ENCODE peak calls at places on chromosomes 16 and 17, in five cellular contexts. One of them, this sample, is unnamed.

GRCh38 chr16:10083301-10083700 is 98.9 kb downstream of the GRIN2A start:
- DNase-seq in HepG2: no peak
- DNase-seq in K562: no peak
- DNase-seq in H1: no peak
- DNase-seq in GM12878: no peak
- DNase-seq in this sample: no peak

GRCh38 chr16:46996391-46996790 is 22.9 kb upstream of the DNAJA2 start:
- DNase-seq in HepG2: no peak
- DNase-seq in K562: no peak
- DNase-seq in H1: no peak
- DNase-seq in GM12878: no peak
- DNase-seq in this sample: peak

GRCh38 chr16:75225678-75226515 is 7.1 kb downstream of the CTRB1 start:
- DNase-seq in HepG2: no peak
- DNase-seq in K562: no peak
- DNase-seq in H1: no peak
- DNase-seq in GM12878: no peak
- DNase-seq in this sample: peak

GRCh38 chr16:67857547-67858233 is 10.2 kb upstream of the CENPT start:
- DNase-seq in HepG2: peak
- DNase-seq in K562: peak
- DNase-seq in H1: no peak
- DNase-seq in GM12878: no peak
- DNase-seq in this sample: peak

GRCh38 chr17:77375917-77376651 is 235.3 kb downstream of the SEC14L1 start:
- DNase-seq in HepG2: no peak
- DNase-seq in K562: no peak
- DNase-seq in H1: no peak
- DNase-seq in GM12878: no peak
- DNase-seq in this sample: no peak

GRCh38 chr16:84848991-84849634 is 29.3 kb downstream of the CRISPLD2 start:
- DNase-seq in HepG2: no peak
- DNase-seq in K562: no peak
- DNase-seq in H1: peak
- DNase-seq in GM12878: no peak
- DNase-seq in this sample: peak

GRCh38 chr17:63433746-63434591 is 12.1 kb downstream of the CYB561 start:
- DNase-seq in HepG2: no peak
- DNase-seq in K562: no peak
- DNase-seq in H1: no peak
- DNase-seq in GM12878: no peak
- DNase-seq in this sample: no peak

GRCh38 chr17:56913000-56913866 is 616 bp downstream of the TRIM25 start:
- DNase-seq in HepG2: no peak
- DNase-seq in K562: peak
- DNase-seq in H1: peak
- DNase-seq in GM12878: no peak
- DNase-seq in this sample: peak

GRCh38 chr17:74923538-74924249 is 379 bp upstream of the OTOP2 start:
- DNase-seq in HepG2: no peak
- DNase-seq in K562: peak
- DNase-seq in H1: peak
- DNase-seq in GM12878: no peak
- DNase-seq in this sample: peak

GRCh38 chr17:35438433-35438832 is 6.1 kb upstream of the SLFN12 start:
- DNase-seq in HepG2: no peak
- DNase-seq in K562: no peak
- DNase-seq in H1: no peak
- DNase-seq in GM12878: no peak
- DNase-seq in this sample: no peak

GRCh38 chr16:89281829-89282228 is 64.3 kb downstream of the ZNF778 start:
- DNase-seq in HepG2: no peak
- DNase-seq in K562: no peak
- DNase-seq in H1: no peak
- DNase-seq in GM12878: no peak
- DNase-seq in this sample: no peak

GRCh38 chr16:50673496-50674275 is 7.4 kb downstream of the SNX20 start:
- DNase-seq in HepG2: no peak
- DNase-seq in K562: no peak
- DNase-seq in H1: no peak
- DNase-seq in GM12878: no peak
- DNase-seq in this sample: peak

DNA sequence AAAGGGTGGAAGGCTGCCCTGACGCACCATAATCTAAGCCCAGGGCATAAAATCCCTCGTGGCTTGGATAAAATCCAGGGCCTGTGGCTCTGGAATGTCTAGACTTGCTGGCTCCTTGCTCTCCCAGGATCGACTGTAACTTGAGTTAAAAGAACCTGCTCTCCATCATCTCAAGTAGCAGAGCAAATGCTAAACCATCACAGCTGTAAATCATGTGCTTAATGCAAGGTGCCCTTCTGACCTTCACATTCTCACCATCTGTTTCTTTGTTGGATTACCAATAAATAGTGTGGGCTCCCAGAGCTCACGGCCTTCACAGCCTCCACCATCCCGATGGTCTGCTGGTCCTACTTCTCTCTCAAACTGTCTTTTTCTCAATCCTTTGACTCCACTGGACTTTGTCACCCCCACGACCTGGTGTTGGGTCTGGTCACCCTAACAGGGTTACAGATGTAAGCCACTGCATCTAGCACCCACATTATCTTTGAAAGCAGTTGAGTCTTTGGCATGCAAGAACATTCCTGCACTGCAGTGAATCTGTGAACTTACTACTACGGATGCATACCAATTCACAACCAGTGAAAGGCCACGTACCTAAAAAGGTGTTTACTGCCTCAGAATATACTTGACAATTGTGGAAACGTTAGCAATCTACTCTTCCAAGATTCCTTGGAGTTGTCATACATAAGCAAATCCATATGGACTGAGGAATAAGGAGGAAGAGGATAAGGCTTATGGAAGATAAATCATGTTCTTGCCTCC is 15.3 kb downstream of the RSL1D1 start:
- DNase-seq in HepG2: no peak
- DNase-seq in K562: no peak
- DNase-seq in H1: no peak
- DNase-seq in GM12878: no peak
- DNase-seq in this sample: peak
- TF ChIP-seq POLR2AphosphoS5 in HepG2: peak
- TF ChIP-seq POLR2AphosphoS5 in K562: no peak
- TF ChIP-seq POLR2AphosphoS5 in H1: no peak
- TF ChIP-seq POLR2AphosphoS5 in GM12878: peak
- TF ChIP-seq POLR2AphosphoS5 in this sample: no peak

DNA sequence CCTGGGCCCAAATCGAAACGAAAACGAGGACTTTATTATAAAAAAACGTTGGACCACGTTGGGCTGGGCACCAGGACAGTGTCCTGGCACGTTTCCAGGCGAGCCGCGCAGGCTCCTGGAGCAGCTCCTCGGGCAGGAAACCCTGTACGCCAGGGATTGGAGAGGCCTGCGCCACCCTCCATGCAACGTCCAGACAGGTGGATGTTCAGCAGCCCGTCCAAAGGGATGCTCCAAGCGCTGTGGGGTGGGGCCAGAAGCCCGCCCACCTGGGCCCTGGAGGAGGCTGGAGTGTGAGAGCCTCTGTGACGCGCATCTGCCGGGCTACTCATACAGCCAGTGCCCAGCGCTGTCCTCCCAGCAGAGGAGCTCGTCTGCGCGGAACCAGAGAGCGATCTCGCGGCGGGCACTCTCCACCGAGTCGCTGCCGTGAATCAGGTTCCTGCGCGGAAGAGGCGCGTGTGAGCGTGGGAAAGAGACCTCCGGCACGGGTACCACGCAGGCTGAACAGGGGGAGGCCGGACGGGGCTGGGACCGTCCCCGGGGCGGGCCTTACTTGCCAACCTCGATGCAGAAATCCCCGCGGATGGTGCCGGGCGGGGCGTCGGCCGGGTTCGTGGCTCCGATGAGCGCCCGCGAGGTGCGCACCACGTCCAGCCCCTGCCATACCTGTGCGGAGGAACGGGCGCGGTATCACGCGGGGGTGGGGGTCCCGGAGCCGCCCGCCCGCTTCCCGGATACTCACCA is 843 bp downstream of the NME3 start:
- DNase-seq in HepG2: no peak
- DNase-seq in K562: no peak
- DNase-seq in H1: peak
- DNase-seq in GM12878: no peak
- DNase-seq in this sample: peak
- TF ChIP-seq CREB1 in HepG2: no peak
- TF ChIP-seq CREB1 in K562: no peak
- TF ChIP-seq CREB1 in H1: no peak
- TF ChIP-seq CREB1 in GM12878: no peak
- TF ChIP-seq CREB1 in this sample: peak

GRCh38 chr16:8889893-8890548 is 7.9 kb downstream of the LITAFD start:
- DNase-seq in HepG2: no peak
- DNase-seq in K562: no peak
- DNase-seq in H1: no peak
- DNase-seq in GM12878: no peak
- DNase-seq in this sample: no peak
- TF ChIP-seq POLR2AphosphoS5 in HepG2: no peak
- TF ChIP-seq POLR2AphosphoS5 in K562: no peak
- TF ChIP-seq POLR2AphosphoS5 in H1: peak
- TF ChIP-seq POLR2AphosphoS5 in GM12878: no peak
- TF ChIP-seq POLR2AphosphoS5 in this sample: no peak

GRCh38 chr16:48676836-48677235 is 66.9 kb upstream of the N4BP1 start:
- DNase-seq in HepG2: no peak
- DNase-seq in K562: no peak
- DNase-seq in H1: no peak
- DNase-seq in GM12878: no peak
- DNase-seq in this sample: no peak
- TF ChIP-seq CREB1 in HepG2: no peak
- TF ChIP-seq CREB1 in K562: no peak
- TF ChIP-seq CREB1 in H1: no peak
- TF ChIP-seq CREB1 in GM12878: no peak
- TF ChIP-seq CREB1 in this sample: no peak

GRCh38 chr17:80965606-80966005 is 26.0 kb upstream of the CHMP6 start:
- DNase-seq in HepG2: no peak
- DNase-seq in K562: no peak
- DNase-seq in H1: no peak
- DNase-seq in GM12878: no peak
- DNase-seq in this sample: no peak

GRCh38 chr17:80962356-80963329 is 29.0 kb upstream of the CHMP6 start:
- DNase-seq in HepG2: no peak
- DNase-seq in K562: no peak
- DNase-seq in H1: no peak
- DNase-seq in GM12878: no peak
- DNase-seq in this sample: no peak

GRCh38 chr17:80964859-80965580 is 26.6 kb upstream of the CHMP6 start:
- DNase-seq in HepG2: no peak
- DNase-seq in K562: no peak
- DNase-seq in H1: no peak
- DNase-seq in GM12878: no peak
- DNase-seq in this sample: no peak

GRCh38 chr17:80963812-80964211 is 27.8 kb upstream of the CHMP6 start:
- DNase-seq in HepG2: no peak
- DNase-seq in K562: no peak
- DNase-seq in H1: no peak
- DNase-seq in GM12878: no peak
- DNase-seq in this sample: no peak

GRCh38 chr17:80964231-80964856 is 27.3 kb upstream of the CHMP6 start:
- DNase-seq in HepG2: no peak
- DNase-seq in K562: no peak
- DNase-seq in H1: no peak
- DNase-seq in GM12878: no peak
- DNase-seq in this sample: no peak
- TF ChIP-seq POLR2AphosphoS5 in HepG2: no peak
- TF ChIP-seq POLR2AphosphoS5 in K562: no peak
- TF ChIP-seq POLR2AphosphoS5 in H1: no peak
- TF ChIP-seq POLR2AphosphoS5 in GM12878: no peak
- TF ChIP-seq POLR2AphosphoS5 in this sample: no peak

DNA sequence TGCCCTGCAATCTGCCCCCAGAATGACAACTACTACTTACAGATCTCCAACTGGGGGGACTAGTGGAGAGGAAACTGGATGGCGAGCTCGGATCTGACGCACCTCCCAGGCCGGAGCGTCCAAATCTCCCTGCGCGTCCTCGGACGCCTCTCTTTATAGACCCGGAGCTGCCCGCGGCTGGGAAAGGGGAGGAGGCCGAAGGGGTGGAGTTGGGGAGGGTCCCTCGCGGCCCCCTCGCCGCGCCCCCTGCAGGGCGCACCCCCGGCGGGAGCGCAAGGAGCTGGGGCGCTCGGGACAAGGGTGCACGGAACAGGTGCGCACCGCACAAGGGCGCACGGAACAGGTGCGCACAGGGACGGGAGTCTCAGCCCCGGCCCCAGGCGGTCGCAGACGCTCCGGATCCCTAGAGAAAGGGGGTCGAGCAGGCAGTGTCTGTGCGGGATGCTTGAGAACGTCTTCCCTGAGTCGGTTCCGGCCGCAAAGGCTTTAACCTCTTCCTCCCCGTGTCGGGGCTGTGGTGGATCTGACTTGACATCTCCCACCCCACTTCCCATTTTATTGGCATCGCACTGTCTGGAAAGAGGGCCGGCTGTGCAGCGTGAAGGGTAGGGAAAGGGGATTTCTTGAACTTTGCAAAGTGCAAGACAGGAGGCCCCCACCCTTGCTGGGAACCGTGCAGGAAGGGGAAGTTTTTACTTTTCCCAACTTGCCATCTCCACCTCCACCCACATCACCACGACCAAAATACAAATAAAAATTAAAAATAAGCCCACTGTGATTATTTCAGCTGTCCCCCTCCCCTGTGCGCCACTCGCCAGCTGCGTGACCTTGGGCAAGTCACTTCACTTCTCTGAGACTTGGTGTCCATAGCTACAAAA is at the start of gene MYH11:
- DNase-seq in HepG2: no peak
- DNase-seq in K562: peak
- DNase-seq in H1: peak
- DNase-seq in GM12878: no peak
- DNase-seq in this sample: peak
- TF ChIP-seq CREB1 in HepG2: no peak
- TF ChIP-seq CREB1 in K562: no peak
- TF ChIP-seq CREB1 in H1: no peak
- TF ChIP-seq CREB1 in GM12878: no peak
- TF ChIP-seq CREB1 in this sample: no peak

GRCh38 chr17:1002771-1003555 is 6.0 kb downstream of the TIMM22 start:
- DNase-seq in HepG2: no peak
- DNase-seq in K562: no peak
- DNase-seq in H1: no peak
- DNase-seq in GM12878: no peak
- DNase-seq in this sample: no peak
- TF ChIP-seq POLR2AphosphoS5 in HepG2: no peak
- TF ChIP-seq POLR2AphosphoS5 in K562: no peak
- TF ChIP-seq POLR2AphosphoS5 in H1: no peak
- TF ChIP-seq POLR2AphosphoS5 in GM12878: no peak
- TF ChIP-seq POLR2AphosphoS5 in this sample: no peak

This sample was measured in GM23338.